ENCODE peak calls at places on chromosome X, in five cellular contexts. S is SK-N-SH, Z is HepG2, X is GM12878, B is K562. L is an unnamed sample.

GRCh38 chrX:135740683-135741149 is 27.3 kb downstream of the CT45A3 start:
- DNase-seq in S (peak), Z (peak), X (no peak), B (peak), L (peak)

GRCh38 chrX:152817082-152817744 is 13.3 kb downstream of the CETN2 start:
- DNase-seq in S (peak), Z (no peak), X (no peak), B (peak), L (peak)

GRCh38 chrX:147884958-147885357 is 26.8 kb upstream of the FMR1 start:
- DNase-seq in S (no peak), Z (peak), X (no peak), B (no peak), L (no peak)

GRCh38 chrX:10529344-10529743 is 91.0 kb downstream of the MID1 start:
- DNase-seq in S (no peak), Z (no peak), X (no peak), B (no peak), L (no peak)

GRCh38 chrX:103467870-103468269 is 51.4 kb downstream of the RAB40A start:
- DNase-seq in S (no peak), Z (no peak), X (no peak), B (peak), L (no peak)

GRCh38 chrX:119790977-119791436 is 423 bp downstream of the RPL39 start:
- DNase-seq in S (peak), Z (peak), X (no peak), B (peak), L (no peak)

GRCh38 chrX:19303216-19303880 is 40.4 kb upstream of the PDHA1 start:
- DNase-seq in S (no peak), Z (no peak), X (no peak), B (no peak), L (no peak)

GRCh38 chrX:40773809-40774208 is 38.5 kb upstream of the MED14 start:
- DNase-seq in S (no peak), Z (no peak), X (no peak), B (no peak), L (no peak)

GRCh38 chrX:123626962-123627361 is 105.9 kb downstream of the THOC2 start:
- DNase-seq in S (no peak), Z (no peak), X (no peak), B (no peak), L (no peak)

GRCh38 chrX:78455901-78456300 is 128.5 kb upstream of the CYSLTR1 start:
- DNase-seq in S (no peak), Z (no peak), X (no peak), B (no peak), L (no peak)
- TF ChIP-seq FOXM1 in S (no peak), Z (no peak), X (no peak), B (no peak), L (no peak)

GRCh38 chrX:48076343-48076742 is 4.9 kb upstream of the ZNF630 start:
- DNase-seq in S (no peak), Z (no peak), X (no peak), B (no peak), L (no peak)
- TF ChIP-seq FOXM1 in S (no peak), Z (no peak), X (no peak), B (no peak), L (no peak)

GRCh38 chrX:140034916-140035315 is 69.6 kb upstream of the CXorf66 start:
- DNase-seq in S (peak), Z (no peak), X (no peak), B (peak), L (no peak)

GRCh38 chrX:140038842-140039241 is 73.5 kb upstream of the CXorf66 start:
- DNase-seq in S (no peak), Z (no peak), X (no peak), B (no peak), L (no peak)

GRCh38 chrX:140040397-140040796 is 75.1 kb upstream of the CXorf66 start:
- DNase-seq in S (no peak), Z (no peak), X (no peak), B (no peak), L (no peak)
- TF ChIP-seq FOXM1 in S (no peak), Z (no peak), X (no peak), B (no peak), L (no peak)

GRCh38 chrX:134725103-134725690 is 66.9 kb upstream of the PLAC1 start:
- DNase-seq in S (no peak), Z (no peak), X (no peak), B (no peak), L (no peak)

GRCh38 chrX:134718329-134719317 is 60.4 kb upstream of the PLAC1 start:
- DNase-seq in S (no peak), Z (no peak), X (peak), B (peak), L (peak)

GRCh38 chrX:134716620-134717012 is 58.3 kb upstream of the PLAC1 start:
- DNase-seq in S (no peak), Z (no peak), X (no peak), B (no peak), L (no peak)

GRCh38 chrX:134717698-134718328 is 59.5 kb upstream of the PLAC1 start:
- DNase-seq in S (no peak), Z (no peak), X (no peak), B (no peak), L (no peak)

DNA sequence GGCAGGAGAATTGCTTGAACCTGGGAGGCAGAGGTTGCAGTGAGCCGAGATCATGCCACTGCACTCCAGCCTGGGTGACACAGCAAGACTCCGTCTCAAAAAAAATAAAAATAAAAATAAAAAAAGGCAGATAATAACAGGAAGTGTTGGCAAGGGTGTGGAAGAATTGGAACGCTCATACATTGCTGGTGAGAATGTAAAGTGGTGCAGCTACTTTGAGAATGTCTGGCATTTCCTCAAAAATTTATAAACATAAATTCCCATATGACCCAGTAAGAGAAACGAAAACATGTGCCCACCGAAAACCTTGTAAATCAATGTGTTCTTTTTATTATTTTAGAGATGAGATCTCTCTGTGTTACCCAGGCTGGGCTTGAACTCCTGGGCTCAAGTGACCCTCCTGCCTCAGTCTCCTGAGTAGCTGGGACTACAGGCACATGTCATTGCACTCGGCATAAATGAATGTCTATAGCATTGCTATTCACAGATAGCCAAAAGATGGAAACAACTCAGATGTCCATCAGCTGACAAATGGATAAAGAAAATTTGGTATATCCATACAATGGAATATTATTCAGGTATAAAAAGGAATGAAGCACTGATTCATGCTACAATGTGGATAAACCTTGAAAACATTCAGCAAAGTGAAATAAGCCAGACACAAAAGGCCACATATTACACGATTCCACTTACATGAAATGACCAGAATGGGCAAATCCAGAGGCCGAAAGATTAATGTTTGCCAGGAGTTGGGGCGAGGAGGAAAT is 63.7 kb upstream of the PLAC1 start:
- DNase-seq in S (no peak), Z (no peak), X (no peak), B (no peak), L (no peak)
- TF ChIP-seq FOXM1 in S (no peak), Z (no peak), X (no peak), B (no peak), L (no peak)

DNA sequence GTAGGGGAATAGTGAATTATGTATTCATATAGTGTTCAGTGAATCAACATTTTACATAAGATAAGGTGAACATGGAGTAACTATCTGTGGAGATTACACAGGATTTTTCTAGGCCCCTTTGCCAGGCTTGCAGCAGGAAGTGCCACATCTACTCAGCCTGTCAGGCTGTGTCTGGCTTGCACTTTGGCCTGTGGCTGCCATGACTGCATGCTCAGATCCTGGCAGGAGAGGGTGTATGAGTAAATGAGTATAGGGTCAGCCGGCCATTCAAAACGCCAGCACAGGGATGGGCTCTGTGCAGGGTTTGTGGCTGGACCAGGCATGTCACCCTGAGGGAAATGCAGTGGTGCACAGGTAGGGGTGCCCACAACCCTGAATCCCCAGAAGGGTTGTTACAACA is 51.9 kb downstream of the UBQLN2 start:
- DNase-seq in S (no peak), Z (peak), X (no peak), B (no peak), L (no peak)
- TF ChIP-seq FOXM1 in S (no peak), Z (no peak), X (no peak), B (no peak), L (no peak)

GRCh38 chrX:118761950-118762725 is 34.7 kb downstream of the IL13RA1 start:
- DNase-seq in S (peak), Z (no peak), X (no peak), B (peak), L (no peak)
- TF ChIP-seq FOXM1 in S (no peak), Z (no peak), X (no peak), B (no peak), L (no peak)

GRCh38 chrX:107600366-107600765 is 27.9 kb upstream of the PRPS1 start:
- DNase-seq in S (no peak), Z (no peak), X (no peak), B (no peak), L (no peak)

GRCh38 chrX:107597791-107598190 is 30.5 kb upstream of the PRPS1 start:
- DNase-seq in S (no peak), Z (no peak), X (no peak), B (no peak), L (no peak)

GRCh38 chrX:107601326-107601725 is 27.0 kb upstream of the PRPS1 start:
- DNase-seq in S (no peak), Z (no peak), X (no peak), B (no peak), L (no peak)

GRCh38 chrX:107597264-107597663 is 31.0 kb upstream of the PRPS1 start:
- DNase-seq in S (no peak), Z (no peak), X (no peak), B (no peak), L (no peak)

GRCh38 chrX:107599371-107599970 is 28.8 kb upstream of the PRPS1 start:
- DNase-seq in S (no peak), Z (no peak), X (no peak), B (no peak), L (no peak)
- TF ChIP-seq FOXM1 in S (no peak), Z (no peak), X (no peak), B (no peak), L (no peak)

DNA sequence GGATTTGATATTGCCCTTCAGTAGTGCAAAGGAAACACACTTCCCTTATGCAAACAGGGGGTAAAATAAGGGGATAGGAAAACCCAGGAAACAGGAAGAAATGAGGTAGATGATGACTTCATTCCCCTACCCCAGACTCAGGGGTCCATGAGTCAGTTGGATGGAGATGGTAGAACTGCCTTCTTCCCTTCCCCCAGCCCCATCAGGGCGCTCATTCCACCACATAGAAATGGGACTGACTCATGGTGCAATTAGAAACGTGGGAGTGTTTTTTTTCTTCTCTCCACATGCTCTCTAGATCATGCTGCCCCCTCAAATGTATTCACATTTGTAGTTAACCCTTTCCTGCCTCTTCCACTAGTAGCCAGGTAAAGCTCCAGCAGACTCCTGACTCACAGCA is 23.1 kb upstream of the ARMCX2 start:
- DNase-seq in S (no peak), Z (no peak), X (no peak), B (no peak), L (no peak)
- TF ChIP-seq FOXM1 in S (no peak), Z (no peak), X (no peak), B (no peak), L (no peak)

DNA sequence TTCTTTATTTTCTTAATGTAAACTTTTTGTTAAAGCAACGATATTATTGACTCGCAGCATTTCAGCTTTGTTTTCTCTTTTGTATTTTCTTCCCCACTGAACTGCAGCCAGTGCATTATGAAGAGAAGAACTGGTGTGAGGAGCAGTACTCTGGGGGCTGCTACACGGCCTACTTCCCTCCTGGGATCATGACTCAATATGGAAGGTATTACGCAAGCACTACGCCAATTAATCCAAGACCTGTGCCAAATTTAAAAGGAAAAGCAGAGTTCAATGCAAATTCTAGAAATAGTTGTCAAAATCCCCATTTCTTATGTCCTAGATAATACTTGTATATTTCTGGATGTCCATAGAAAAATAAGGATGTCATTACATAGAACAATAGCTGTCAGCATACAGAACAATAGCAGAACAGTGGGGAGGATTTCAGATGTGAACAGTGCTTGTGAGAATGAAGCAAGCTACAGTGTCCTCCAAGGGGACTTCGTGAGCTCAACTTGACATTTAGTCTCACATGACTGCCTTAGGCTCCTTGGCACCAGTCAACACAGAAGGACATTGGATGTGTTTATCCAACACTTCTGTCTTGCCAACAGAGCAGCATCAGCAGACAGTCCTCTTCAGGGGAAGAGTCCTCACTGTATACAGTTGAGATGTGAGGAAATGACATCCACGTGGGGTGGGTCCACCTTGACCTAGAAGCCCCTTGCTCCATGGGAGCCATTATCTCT is 85.9 kb downstream of the MAOA start:
- DNase-seq in S (no peak), Z (no peak), X (no peak), B (no peak), L (no peak)
- TF ChIP-seq FOXM1 in S (no peak), Z (no peak), X (no peak), B (no peak), L (no peak)

DNA sequence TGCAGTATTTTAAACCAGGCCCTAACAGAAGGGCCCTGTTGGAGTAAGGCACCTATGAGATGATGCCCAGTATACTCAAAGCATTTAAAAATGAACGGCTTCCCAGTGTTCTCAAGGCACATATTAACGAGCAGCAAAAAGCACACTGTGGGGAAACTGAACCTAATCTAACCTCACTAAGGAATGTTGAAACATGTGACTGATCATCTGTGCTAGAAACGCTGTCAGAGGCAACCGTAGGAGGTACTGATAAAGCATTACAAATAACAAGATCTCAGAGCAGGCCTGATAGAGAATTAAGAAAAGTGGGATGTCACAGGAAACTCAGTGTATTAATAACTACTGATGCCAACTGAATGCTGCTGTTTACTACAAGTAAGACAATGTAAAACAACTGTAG is 24.0 kb downstream of the ASB9 start:
- DNase-seq in S (no peak), Z (no peak), X (no peak), B (no peak), L (no peak)
- TF ChIP-seq FOXM1 in S (no peak), Z (no peak), X (no peak), B (no peak), L (no peak)

L was measured in HEK293T.